ENCODE peak calls at places on chromosomes 1 and 21, in seven cellular contexts. One of them, this sample, is unnamed.

GRCh38 chr1:22332795-22333499 is 118.7 kb upstream of the ZBTB40 start:
- DNase-seq in naive thymus-derived CD4-positive, alpha-beta T cell: no peak
- DNase-seq in foreskin fibroblast: no peak
- DNase-seq in GM23248: peak; percentile 46
- DNase-seq in BJ: no peak
- DNase-seq in stomach: no peak
- DNase-seq in aorta: no peak
- DNase-seq in this sample: no peak

GRCh38 chr1:176178316-176178715 is 28.8 kb downstream of the COP1 start:
- DNase-seq in naive thymus-derived CD4-positive, alpha-beta T cell: no peak
- DNase-seq in foreskin fibroblast: no peak
- DNase-seq in GM23248: no peak
- DNase-seq in BJ: no peak
- DNase-seq in stomach: no peak
- DNase-seq in aorta: no peak
- DNase-seq in this sample: no peak

GRCh38 chr1:119603695-119604094 is 44.4 kb downstream of the ZNF697 start:
- DNase-seq in naive thymus-derived CD4-positive, alpha-beta T cell: no peak
- DNase-seq in foreskin fibroblast: no peak
- DNase-seq in GM23248: peak; percentile 28
- DNase-seq in BJ: no peak
- DNase-seq in stomach: no peak
- DNase-seq in aorta: no peak
- DNase-seq in this sample: no peak

GRCh38 chr1:53442297-53442696 is 16.9 kb upstream of the DMRTB1 start:
- DNase-seq in naive thymus-derived CD4-positive, alpha-beta T cell: no peak
- DNase-seq in foreskin fibroblast: peak; percentile 58
- DNase-seq in GM23248: peak; percentile 85
- DNase-seq in BJ: no peak
- DNase-seq in stomach: no peak
- DNase-seq in aorta: no peak
- DNase-seq in this sample: peak; percentile 38

GRCh38 chr1:160117709-160118183 is 2.2 kb downstream of the ATP1A2 start:
- DNase-seq in naive thymus-derived CD4-positive, alpha-beta T cell: no peak
- DNase-seq in foreskin fibroblast: no peak
- DNase-seq in GM23248: peak; percentile 58
- DNase-seq in BJ: no peak
- DNase-seq in stomach: peak; percentile 32
- DNase-seq in aorta: no peak
- DNase-seq in this sample: no peak

GRCh38 chr1:212179394-212180076 is 105.7 kb upstream of the PPP2R5A start:
- DNase-seq in naive thymus-derived CD4-positive, alpha-beta T cell: no peak
- DNase-seq in foreskin fibroblast: peak; percentile 94
- DNase-seq in GM23248: peak; percentile 97
- DNase-seq in BJ: peak; percentile 74
- DNase-seq in stomach: no peak
- DNase-seq in aorta: no peak
- DNase-seq in this sample: peak; percentile 76

GRCh38 chr1:159821171-159821867 is 5.4 kb upstream of the SLAMF8 start:
- DNase-seq in naive thymus-derived CD4-positive, alpha-beta T cell: no peak
- DNase-seq in foreskin fibroblast: no peak
- DNase-seq in GM23248: peak; percentile 64
- DNase-seq in BJ: no peak
- DNase-seq in stomach: no peak
- DNase-seq in aorta: no peak
- DNase-seq in this sample: no peak

GRCh38 chr1:200243042-200243437 is 166.8 kb downstream of the ZNF281 start:
- DNase-seq in naive thymus-derived CD4-positive, alpha-beta T cell: no peak
- DNase-seq in foreskin fibroblast: peak; percentile 53
- DNase-seq in GM23248: peak; percentile 61
- DNase-seq in BJ: no peak
- DNase-seq in stomach: no peak
- DNase-seq in aorta: no peak
- DNase-seq in this sample: no peak

GRCh38 chr1:205947024-205947423 is 3.8 kb upstream of the SLC26A9 start:
- DNase-seq in naive thymus-derived CD4-positive, alpha-beta T cell: no peak
- DNase-seq in foreskin fibroblast: no peak
- DNase-seq in GM23248: no peak
- DNase-seq in BJ: no peak
- DNase-seq in stomach: peak; percentile 81
- DNase-seq in aorta: no peak
- DNase-seq in this sample: no peak

GRCh38 chr1:20473894-20474293 is 12.1 kb downstream of the CAMK2N1 start:
- DNase-seq in naive thymus-derived CD4-positive, alpha-beta T cell: no peak
- DNase-seq in foreskin fibroblast: no peak
- DNase-seq in GM23248: no peak
- DNase-seq in BJ: no peak
- DNase-seq in stomach: no peak
- DNase-seq in aorta: no peak
- DNase-seq in this sample: no peak

GRCh38 chr1:115976900-115977480 is 677 bp downstream of the SLC22A15 start:
- DNase-seq in naive thymus-derived CD4-positive, alpha-beta T cell: no peak
- DNase-seq in foreskin fibroblast: no peak
- DNase-seq in GM23248: peak; percentile 73
- DNase-seq in BJ: no peak
- DNase-seq in stomach: no peak
- DNase-seq in aorta: no peak
- DNase-seq in this sample: no peak

GRCh38 chr1:204095248-204095640 is 22.3 kb downstream of the SOX13 start:
- DNase-seq in naive thymus-derived CD4-positive, alpha-beta T cell: no peak
- DNase-seq in foreskin fibroblast: no peak
- DNase-seq in GM23248: no peak
- DNase-seq in BJ: no peak
- DNase-seq in stomach: no peak
- DNase-seq in aorta: peak; percentile 20
- DNase-seq in this sample: no peak

GRCh38 chr21:42171091-42172053 is 47.6 kb upstream of the ABCG1 start:
- DNase-seq in naive thymus-derived CD4-positive, alpha-beta T cell: no peak
- DNase-seq in foreskin fibroblast: no peak
- DNase-seq in GM23248: peak; percentile 30
- DNase-seq in BJ: no peak
- DNase-seq in stomach: peak; percentile 71
- DNase-seq in aorta: no peak
- DNase-seq in this sample: no peak

GRCh38 chr1:179677882-179678281 is 65.2 kb upstream of the FAM163A start:
- DNase-seq in naive thymus-derived CD4-positive, alpha-beta T cell: no peak
- DNase-seq in foreskin fibroblast: no peak
- DNase-seq in GM23248: no peak
- DNase-seq in BJ: no peak
- DNase-seq in stomach: no peak
- DNase-seq in aorta: no peak
- DNase-seq in this sample: no peak

DNA sequence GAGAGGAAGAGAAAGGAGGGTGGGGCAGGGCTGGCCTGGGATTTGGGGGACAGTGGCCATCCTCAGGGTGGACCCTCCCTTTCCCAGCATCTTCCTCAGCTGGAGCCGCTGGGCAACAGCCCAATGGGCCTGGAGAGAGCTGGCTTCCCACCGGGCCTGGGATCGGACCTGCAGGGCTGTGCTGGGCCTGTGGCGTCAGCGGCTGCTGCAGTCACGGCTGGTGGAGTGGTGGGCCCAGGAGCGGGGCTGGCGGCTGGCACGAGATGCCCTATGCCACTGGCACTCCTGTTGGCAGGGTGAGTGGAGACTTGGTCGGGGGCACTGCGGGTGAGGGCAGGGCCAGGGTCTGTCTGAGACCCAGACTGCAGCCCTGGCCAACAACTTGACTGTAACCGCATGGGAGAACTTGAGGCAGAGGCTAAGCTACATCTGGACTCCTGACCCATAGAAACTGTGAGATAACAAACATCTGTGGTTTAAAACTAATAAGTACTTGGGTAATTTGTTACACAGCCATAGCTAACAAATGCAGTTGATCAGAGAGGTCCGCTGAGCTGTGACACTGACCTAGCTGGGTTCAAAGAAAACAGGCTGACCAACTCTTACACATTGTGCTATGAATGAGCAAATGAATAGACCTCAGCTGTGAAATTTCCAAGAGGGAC is 17.9 kb downstream of the C1orf167 start:
- DNase-seq in naive thymus-derived CD4-positive, alpha-beta T cell: no peak
- DNase-seq in foreskin fibroblast: no peak
- DNase-seq in GM23248: no peak
- DNase-seq in BJ: no peak
- DNase-seq in stomach: no peak
- DNase-seq in aorta: peak; percentile 68
- DNase-seq in this sample: no peak
- H3K4me3 ChIP-seq in naive thymus-derived CD4-positive, alpha-beta T cell: no peak overlapping the region
- H3K4me3 ChIP-seq in foreskin fibroblast: no peak overlapping the region
- H3K4me3 ChIP-seq in GM23248: no peak overlapping the region
- H3K4me3 ChIP-seq in BJ: no peak overlapping the region
- H3K4me3 ChIP-seq in stomach: no peak overlapping the region
- H3K4me3 ChIP-seq in aorta: no peak overlapping the region
- H3K4me3 ChIP-seq in this sample: no peak overlapping the region

DNA sequence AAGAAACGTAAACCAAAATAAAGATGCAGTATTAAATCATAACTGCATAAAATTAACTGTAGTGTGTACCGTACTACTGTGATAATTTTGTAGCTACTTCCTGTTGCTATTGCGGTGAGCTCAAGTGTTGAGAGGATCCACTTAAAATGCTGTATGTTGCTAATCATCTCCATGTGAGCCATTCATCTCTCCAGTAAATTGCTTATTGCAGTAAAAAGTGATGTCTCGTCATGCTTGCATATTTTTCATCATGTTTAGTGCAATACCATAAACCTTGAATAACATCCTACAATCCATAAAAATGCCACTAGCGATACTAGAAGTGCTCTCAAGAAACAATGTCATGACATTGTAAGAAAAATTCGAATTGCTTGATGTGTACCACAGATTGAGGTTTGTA is 66.3 kb downstream of the RAVER2 start:
- DNase-seq in naive thymus-derived CD4-positive, alpha-beta T cell: no peak
- DNase-seq in foreskin fibroblast: no peak
- DNase-seq in GM23248: no peak
- DNase-seq in BJ: no peak
- DNase-seq in stomach: no peak
- DNase-seq in aorta: no peak
- DNase-seq in this sample: no peak
- H3K4me3 ChIP-seq in naive thymus-derived CD4-positive, alpha-beta T cell: no peak overlapping the region
- H3K4me3 ChIP-seq in foreskin fibroblast: no peak overlapping the region
- H3K4me3 ChIP-seq in GM23248: no peak overlapping the region
- H3K4me3 ChIP-seq in BJ: no peak overlapping the region
- H3K4me3 ChIP-seq in stomach: no peak overlapping the region
- H3K4me3 ChIP-seq in aorta: no peak overlapping the region
- H3K4me3 ChIP-seq in this sample: no peak overlapping the region

GRCh38 chr1:207965602-207966387 is 54.9 kb upstream of the CD34 start:
- DNase-seq in naive thymus-derived CD4-positive, alpha-beta T cell: no peak
- DNase-seq in foreskin fibroblast: no peak
- DNase-seq in GM23248: peak; percentile 33
- DNase-seq in BJ: no peak
- DNase-seq in stomach: no peak
- DNase-seq in aorta: no peak
- DNase-seq in this sample: no peak

GRCh38 chr1:207966521-207966920 is 55.6 kb upstream of the CD34 start:
- DNase-seq in naive thymus-derived CD4-positive, alpha-beta T cell: no peak
- DNase-seq in foreskin fibroblast: no peak
- DNase-seq in GM23248: peak; percentile 24
- DNase-seq in BJ: no peak
- DNase-seq in stomach: no peak
- DNase-seq in aorta: no peak
- DNase-seq in this sample: no peak

GRCh38 chr1:207962716-207963428 is 51.9 kb upstream of the CD34 start:
- DNase-seq in naive thymus-derived CD4-positive, alpha-beta T cell: no peak
- DNase-seq in foreskin fibroblast: peak; percentile 23
- DNase-seq in GM23248: peak; percentile 70
- DNase-seq in BJ: no peak
- DNase-seq in stomach: peak; percentile 76
- DNase-seq in aorta: peak; percentile 77
- DNase-seq in this sample: no peak

GRCh38 chr1:207963429-207964194 is 52.7 kb upstream of the CD34 start:
- DNase-seq in naive thymus-derived CD4-positive, alpha-beta T cell: peak; percentile 78
- DNase-seq in foreskin fibroblast: peak; percentile 78
- DNase-seq in GM23248: peak; percentile 94
- DNase-seq in BJ: no peak
- DNase-seq in stomach: peak; percentile 97
- DNase-seq in aorta: peak; percentile 96
- DNase-seq in this sample: peak; percentile 25

DNA sequence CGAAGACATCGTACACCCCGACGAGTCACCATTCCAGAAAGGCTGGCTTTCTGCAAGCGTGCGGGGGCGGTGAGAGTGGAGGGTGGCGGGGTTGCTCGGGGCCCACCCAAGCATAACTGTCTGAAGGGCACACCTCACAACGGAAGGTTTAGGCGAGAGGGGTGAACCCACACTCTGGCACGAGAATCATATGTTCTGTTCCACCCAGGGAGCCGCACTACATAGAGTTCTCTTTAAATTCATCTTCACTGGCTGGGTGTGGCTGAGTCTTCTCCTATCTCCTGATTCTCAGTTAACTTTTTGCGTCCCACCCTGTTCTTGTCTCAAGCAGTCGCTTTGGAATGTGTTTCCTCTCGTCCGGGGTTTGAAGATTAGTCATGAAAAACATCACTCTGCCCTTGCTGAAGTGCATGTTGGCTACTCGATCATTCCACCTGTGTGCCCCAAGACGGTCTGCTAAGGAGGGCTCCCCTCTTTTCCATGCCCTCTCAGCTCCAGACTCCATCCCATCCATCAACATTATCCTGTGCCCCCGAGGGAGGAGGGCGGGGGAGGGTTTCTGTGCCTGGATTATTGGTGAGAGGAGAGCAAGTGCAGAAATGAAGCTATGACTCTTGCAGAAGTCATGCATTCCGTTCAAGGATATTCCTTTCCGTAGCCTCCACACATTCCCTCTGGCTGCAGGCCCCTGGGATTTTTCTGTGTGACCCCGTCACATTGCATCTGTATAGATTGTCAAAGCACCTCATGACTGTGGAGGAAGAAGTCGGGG is 53.5 kb upstream of the CD34 start:
- DNase-seq in naive thymus-derived CD4-positive, alpha-beta T cell: no peak
- DNase-seq in foreskin fibroblast: no peak
- DNase-seq in GM23248: peak; percentile 70
- DNase-seq in BJ: no peak
- DNase-seq in stomach: no peak
- DNase-seq in aorta: no peak
- DNase-seq in this sample: no peak
- H3K4me3 ChIP-seq in naive thymus-derived CD4-positive, alpha-beta T cell: no peak overlapping the region
- H3K4me3 ChIP-seq in foreskin fibroblast: no peak overlapping the region
- H3K4me3 ChIP-seq in GM23248: peak overlapping the region; percentile 70
- H3K4me3 ChIP-seq in BJ: no peak overlapping the region
- H3K4me3 ChIP-seq in stomach: peak overlapping the region; percentile 53
- H3K4me3 ChIP-seq in aorta: no peak overlapping the region
- H3K4me3 ChIP-seq in this sample: peak overlapping the region; percentile 39

GRCh38 chr1:14923400-14924011 is 230.0 kb upstream of the TMEM51 start:
- DNase-seq in naive thymus-derived CD4-positive, alpha-beta T cell: no peak
- DNase-seq in foreskin fibroblast: no peak
- DNase-seq in GM23248: no peak
- DNase-seq in BJ: no peak
- DNase-seq in stomach: no peak
- DNase-seq in aorta: no peak
- DNase-seq in this sample: no peak

GRCh38 chr1:14926214-14926613 is 227.3 kb upstream of the TMEM51 start:
- DNase-seq in naive thymus-derived CD4-positive, alpha-beta T cell: no peak
- DNase-seq in foreskin fibroblast: no peak
- DNase-seq in GM23248: no peak
- DNase-seq in BJ: no peak
- DNase-seq in stomach: no peak
- DNase-seq in aorta: no peak
- DNase-seq in this sample: no peak

GRCh38 chr1:14925336-14926136 is 228.0 kb upstream of the TMEM51 start:
- DNase-seq in naive thymus-derived CD4-positive, alpha-beta T cell: no peak
- DNase-seq in foreskin fibroblast: no peak
- DNase-seq in GM23248: no peak
- DNase-seq in BJ: no peak
- DNase-seq in stomach: no peak
- DNase-seq in aorta: no peak
- DNase-seq in this sample: no peak

GRCh38 chr1:14924012-14924452 is 229.5 kb upstream of the TMEM51 start:
- DNase-seq in naive thymus-derived CD4-positive, alpha-beta T cell: no peak
- DNase-seq in foreskin fibroblast: peak; percentile 58
- DNase-seq in GM23248: peak; percentile 92
- DNase-seq in BJ: no peak
- DNase-seq in stomach: peak; percentile 75
- DNase-seq in aorta: peak; percentile 93
- DNase-seq in this sample: no peak

GRCh38 chr1:14924455-14925325 is 228.9 kb upstream of the TMEM51 start:
- DNase-seq in naive thymus-derived CD4-positive, alpha-beta T cell: no peak
- DNase-seq in foreskin fibroblast: peak; percentile 39
- DNase-seq in GM23248: peak; percentile 77
- DNase-seq in BJ: no peak
- DNase-seq in stomach: peak; percentile 57
- DNase-seq in aorta: peak; percentile 86
- DNase-seq in this sample: no peak
- H3K4me3 ChIP-seq in naive thymus-derived CD4-positive, alpha-beta T cell: peak overlapping the region; percentile 16
- H3K4me3 ChIP-seq in foreskin fibroblast: peak overlapping the region; percentile 77
- H3K4me3 ChIP-seq in GM23248: peak overlapping the region; percentile 81
- H3K4me3 ChIP-seq in BJ: peak overlapping the region; percentile 75
- H3K4me3 ChIP-seq in stomach: peak overlapping the region; percentile 57
- H3K4me3 ChIP-seq in aorta: peak overlapping the region; percentile 12
- H3K4me3 ChIP-seq in this sample: peak overlapping the region; percentile 67